ENCODE peak calls at places on chromosomes 2 and 18, in nine cellular contexts. Z is CD8-positive, alpha-beta T cell; R is upper lobe of right lung; C is dorsolateral prefrontal cortex; A is IMR-90; W is thoracic aorta; O is transverse colon; Y is spleen; K is uterus. V is an unnamed sample. For H3K27me3, the result is how much of the 10 kb centered on the place peaks cover.

GRCh38 chr18:40917096-40917495 is 1037.9 kb upstream of the PIK3C3 start:
- DNase-seq in Z (no peak), R (no peak), C (no peak), A (peak), W (no peak), O (no peak), Y (no peak), K (no peak), V (no peak)

GRCh38 chr2:10722252-10722825 is 909 bp downstream of the ATP6V1C2 start:
- DNase-seq in Z (no peak), R (no peak), C (no peak), A (no peak), W (no peak), O (no peak), Y (no peak), K (no peak), V (no peak)

GRCh38 chr2:45595724-45596435 is 15.2 kb downstream of the SRBD1 start:
- DNase-seq in Z (no peak), R (no peak), C (no peak), A (peak), W (peak), O (peak), Y (no peak), K (no peak), V (no peak)

GRCh38 chr2:117825437-117825836 is 10.9 kb downstream of the DDX18 start:
- DNase-seq in Z (no peak), R (no peak), C (no peak), A (no peak), W (no peak), O (no peak), Y (no peak), K (no peak), V (no peak)

GRCh38 chr2:238560234-238560633 is 133.5 kb downstream of the ASB1 start:
- DNase-seq in Z (no peak), R (no peak), C (no peak), A (no peak), W (no peak), O (no peak), Y (peak), K (no peak), V (no peak)

GRCh38 chr2:12717988-12718661 is 1.4 kb downstream of the TRIB2 start:
- DNase-seq in Z (peak), R (no peak), C (no peak), A (peak), W (no peak), O (no peak), Y (peak), K (peak), V (no peak)

GRCh38 chr18:23862071-23862470 is 152.5 kb upstream of the TTC39C start:
- DNase-seq in Z (no peak), R (no peak), C (no peak), A (peak), W (no peak), O (no peak), Y (no peak), K (no peak), V (no peak)

GRCh38 chr2:54658548-54659207 is 64.8 kb upstream of the EML6 start:
- DNase-seq in Z (no peak), R (no peak), C (no peak), A (peak), W (no peak), O (no peak), Y (no peak), K (no peak), V (no peak)

GRCh38 chr2:148273158-148273691 is 252.3 kb downstream of the MBD5 start:
- DNase-seq in Z (no peak), R (no peak), C (no peak), A (peak), W (no peak), O (no peak), Y (no peak), K (no peak), V (no peak)

GRCh38 chr2:71005271-71006202 is 10.9 kb upstream of the TEX261 start:
- DNase-seq in Z (no peak), R (peak), C (no peak), A (no peak), W (no peak), O (no peak), Y (peak), K (peak), V (no peak)

GRCh38 chr18:13447621-13448020 is 229.1 kb downstream of the LDLRAD4 start:
- DNase-seq in Z (no peak), R (no peak), C (no peak), A (peak), W (no peak), O (no peak), Y (no peak), K (no peak), V (peak)

GRCh38 chr2:85342156-85342555 is 12.2 kb downstream of the RETSAT start:
- DNase-seq in Z (no peak), R (no peak), C (no peak), A (no peak), W (no peak), O (no peak), Y (no peak), K (no peak), V (no peak)

GRCh38 chr2:227460833-227461232 is 11.1 kb upstream of the AGFG1 start:
- DNase-seq in Z (no peak), R (no peak), C (no peak), A (peak), W (no peak), O (no peak), Y (no peak), K (no peak), V (no peak)

GRCh38 chr2:46074501-46074900 is 222.7 kb upstream of the EPAS1 start:
- DNase-seq in Z (no peak), R (no peak), C (no peak), A (no peak), W (no peak), O (no peak), Y (no peak), K (no peak), V (no peak)

GRCh38 chr2:160039166-160039903 is 23.1 kb downstream of the PLA2R1 start:
- DNase-seq in Z (no peak), R (no peak), C (no peak), A (peak), W (no peak), O (no peak), Y (no peak), K (peak), V (no peak)

GRCh38 chr2:217158906-217159305 is 299.0 kb upstream of the TNP1 start:
- DNase-seq in Z (no peak), R (no peak), C (no peak), A (no peak), W (no peak), O (no peak), Y (no peak), K (no peak), V (no peak)

GRCh38 chr18:45254683-45255082 is 360.6 kb upstream of the SLC14A2 start:
- DNase-seq in Z (no peak), R (no peak), C (no peak), A (no peak), W (no peak), O (no peak), Y (no peak), K (peak), V (peak)

GRCh38 chr2:36433311-36434217 is 78.0 kb downstream of the CRIM1 start:
- DNase-seq in Z (no peak), R (no peak), C (peak), A (peak), W (no peak), O (peak), Y (no peak), K (peak), V (no peak)

GRCh38 chr2:9095690-9096089 is 92.2 kb upstream of the MBOAT2 start:
- DNase-seq in Z (no peak), R (peak), C (peak), A (peak), W (no peak), O (peak), Y (peak), K (no peak), V (peak)

GRCh38 chr2:121019073-121019472 is 265.9 kb downstream of the TFCP2L1 start:
- DNase-seq in Z (no peak), R (no peak), C (no peak), A (peak), W (no peak), O (no peak), Y (no peak), K (no peak), V (no peak)

GRCh38 chr2:20781656-20782265 is 41.1 kb downstream of the LDAH start:
- DNase-seq in Z (no peak), R (no peak), C (no peak), A (peak), W (no peak), O (no peak), Y (no peak), K (no peak), V (no peak)

GRCh38 chr2:151526572-151527090 is 116.9 kb downstream of the RIF1 start:
- DNase-seq in Z (no peak), R (no peak), C (no peak), A (no peak), W (no peak), O (no peak), Y (no peak), K (no peak), V (no peak)

GRCh38 chr2:144479138-144479537 is 40.8 kb downstream of the ZEB2 start:
- DNase-seq in Z (no peak), R (no peak), C (no peak), A (peak), W (no peak), O (no peak), Y (no peak), K (no peak), V (no peak)

GRCh38 chr18:36303203-36303844 is 5.8 kb downstream of the FHOD3 start:
- DNase-seq in Z (no peak), R (no peak), C (no peak), A (no peak), W (no peak), O (no peak), Y (no peak), K (no peak), V (no peak)

GRCh38 chr2:127376265-127376664 is 11.5 kb downstream of the MAP3K2 start:
- DNase-seq in Z (no peak), R (no peak), C (no peak), A (no peak), W (no peak), O (no peak), Y (no peak), K (no peak), V (no peak)

GRCh38 chr2:28293416-28293815 is 99.2 kb upstream of the FOSL2 start:
- DNase-seq in Z (no peak), R (no peak), C (no peak), A (no peak), W (no peak), O (no peak), Y (no peak), K (no peak), V (no peak)

GRCh38 chr18:51447351-51447896 is 249.9 kb upstream of the MEX3C start:
- DNase-seq in Z (no peak), R (no peak), C (peak), A (no peak), W (no peak), O (peak), Y (no peak), K (no peak), V (peak)

GRCh38 chr2:55148269-55148668 is 83.8 kb downstream of the CLHC1 start:
- DNase-seq in Z (no peak), R (no peak), C (no peak), A (peak), W (no peak), O (no peak), Y (no peak), K (no peak), V (no peak)

GRCh38 chr2:83650897-83651296 is 808.2 kb downstream of the SUCLG1 start:
- DNase-seq in Z (no peak), R (no peak), C (no peak), A (no peak), W (no peak), O (no peak), Y (no peak), K (no peak), V (no peak)

GRCh38 chr2:8076453-8077284 is 605.2 kb upstream of the ID2 start:
- DNase-seq in Z (no peak), R (no peak), C (no peak), A (no peak), W (no peak), O (no peak), Y (no peak), K (no peak), V (no peak)

GRCh38 chr2:218904176-218904575 is 23.5 kb downstream of the WNT10A start:
- DNase-seq in Z (no peak), R (no peak), C (no peak), A (no peak), W (no peak), O (no peak), Y (no peak), K (no peak), V (no peak)

GRCh38 chr2:234467289-234467688 is 29.6 kb downstream of the ARL4C start:
- DNase-seq in Z (no peak), R (no peak), C (no peak), A (peak), W (no peak), O (no peak), Y (no peak), K (no peak), V (no peak)

GRCh38 chr2:231132126-231132525 is 7.3 kb upstream of the HTR2B start:
- DNase-seq in Z (no peak), R (no peak), C (no peak), A (peak), W (no peak), O (no peak), Y (no peak), K (no peak), V (no peak)

GRCh38 chr2:80454628-80455027 is 150.1 kb upstream of the LRRTM1 start:
- DNase-seq in Z (no peak), R (peak), C (peak), A (no peak), W (no peak), O (no peak), Y (peak), K (no peak), V (peak)

GRCh38 chr2:120710256-120710655 is 25.4 kb upstream of the GLI2 start:
- DNase-seq in Z (no peak), R (peak), C (no peak), A (peak), W (no peak), O (no peak), Y (peak), K (no peak), V (no peak)

GRCh38 chr2:232491139-232491780 is 3.6 kb upstream of the ECEL1 start:
- DNase-seq in Z (no peak), R (peak), C (no peak), A (no peak), W (no peak), O (no peak), Y (peak), K (no peak), V (peak)

GRCh38 chr18:12076424-12077140 is 17.1 kb upstream of the ANKRD62 start:
- DNase-seq in Z (no peak), R (peak), C (peak), A (peak), W (no peak), O (no peak), Y (peak), K (no peak), V (no peak)
- H3K4me3 ChIP-seq in Z (no peak), R (no peak), C (peak), A (peak), W (peak), O (no peak), Y (no peak), K (peak), V (peak)

GRCh38 chr2:68860111-68860510 is 11.1 kb downstream of the BMP10 start:
- DNase-seq in Z (no peak), R (no peak), C (no peak), A (no peak), W (no peak), O (no peak), Y (no peak), K (no peak), V (no peak)

GRCh38 chr2:68853915-68854314 is 17.3 kb downstream of the BMP10 start:
- DNase-seq in Z (no peak), R (no peak), C (no peak), A (no peak), W (no peak), O (no peak), Y (no peak), K (no peak), V (no peak)

GRCh38 chr2:68857855-68858456 is 13.2 kb downstream of the BMP10 start:
- DNase-seq in Z (no peak), R (no peak), C (no peak), A (peak), W (no peak), O (no peak), Y (no peak), K (no peak), V (no peak)

GRCh38 chr2:68855550-68855949 is 15.6 kb downstream of the BMP10 start:
- DNase-seq in Z (no peak), R (no peak), C (no peak), A (no peak), W (no peak), O (no peak), Y (no peak), K (no peak), V (no peak)

GRCh38 chr2:68857446-68857845 is 13.8 kb downstream of the BMP10 start:
- DNase-seq in Z (no peak), R (no peak), C (no peak), A (no peak), W (no peak), O (no peak), Y (no peak), K (no peak), V (no peak)
- H3K27ac ChIP-seq in Z (no peak), R (no peak), C (no peak), A (no peak), W (no peak), O (no peak), Y (peak), K (no peak), V (no peak)

GRCh38 chr2:1374281-1374680 is 39.0 kb upstream of the TPO start:
- DNase-seq in Z (no peak), R (no peak), C (no peak), A (no peak), W (no peak), O (no peak), Y (no peak), K (no peak), V (no peak)

GRCh38 chr2:1371066-1371465 is 42.2 kb upstream of the TPO start:
- DNase-seq in Z (no peak), R (no peak), C (no peak), A (no peak), W (no peak), O (no peak), Y (no peak), K (no peak), V (no peak)

GRCh38 chr2:1377473-1377872 is 35.8 kb upstream of the TPO start:
- DNase-seq in Z (no peak), R (no peak), C (no peak), A (no peak), W (no peak), O (no peak), Y (no peak), K (no peak), V (no peak)

GRCh38 chr2:1369905-1370304 is 43.4 kb upstream of the TPO start:
- DNase-seq in Z (no peak), R (no peak), C (no peak), A (no peak), W (no peak), O (no peak), Y (no peak), K (no peak), V (no peak)

GRCh38 chr2:1373794-1374193 is 39.5 kb upstream of the TPO start:
- DNase-seq in Z (no peak), R (no peak), C (no peak), A (no peak), W (no peak), O (no peak), Y (no peak), K (no peak), V (no peak)
- H3K27me3 ChIP-seq in Z (under half), R (under half), C (under half), A (under half), W (under half), O (under half), Y (under half), K (under half), V (under half)

GRCh38 chr2:162838141-162838500 is 446 bp downstream of the KCNH7 start:
- DNase-seq in Z (no peak), R (no peak), C (no peak), A (no peak), W (no peak), O (no peak), Y (no peak), K (no peak), V (no peak)
- H3K4me3 ChIP-seq in Z (no peak), R (no peak), C (peak), A (no peak), W (peak), O (no peak), Y (no peak), K (no peak), V (no peak)

DNA sequence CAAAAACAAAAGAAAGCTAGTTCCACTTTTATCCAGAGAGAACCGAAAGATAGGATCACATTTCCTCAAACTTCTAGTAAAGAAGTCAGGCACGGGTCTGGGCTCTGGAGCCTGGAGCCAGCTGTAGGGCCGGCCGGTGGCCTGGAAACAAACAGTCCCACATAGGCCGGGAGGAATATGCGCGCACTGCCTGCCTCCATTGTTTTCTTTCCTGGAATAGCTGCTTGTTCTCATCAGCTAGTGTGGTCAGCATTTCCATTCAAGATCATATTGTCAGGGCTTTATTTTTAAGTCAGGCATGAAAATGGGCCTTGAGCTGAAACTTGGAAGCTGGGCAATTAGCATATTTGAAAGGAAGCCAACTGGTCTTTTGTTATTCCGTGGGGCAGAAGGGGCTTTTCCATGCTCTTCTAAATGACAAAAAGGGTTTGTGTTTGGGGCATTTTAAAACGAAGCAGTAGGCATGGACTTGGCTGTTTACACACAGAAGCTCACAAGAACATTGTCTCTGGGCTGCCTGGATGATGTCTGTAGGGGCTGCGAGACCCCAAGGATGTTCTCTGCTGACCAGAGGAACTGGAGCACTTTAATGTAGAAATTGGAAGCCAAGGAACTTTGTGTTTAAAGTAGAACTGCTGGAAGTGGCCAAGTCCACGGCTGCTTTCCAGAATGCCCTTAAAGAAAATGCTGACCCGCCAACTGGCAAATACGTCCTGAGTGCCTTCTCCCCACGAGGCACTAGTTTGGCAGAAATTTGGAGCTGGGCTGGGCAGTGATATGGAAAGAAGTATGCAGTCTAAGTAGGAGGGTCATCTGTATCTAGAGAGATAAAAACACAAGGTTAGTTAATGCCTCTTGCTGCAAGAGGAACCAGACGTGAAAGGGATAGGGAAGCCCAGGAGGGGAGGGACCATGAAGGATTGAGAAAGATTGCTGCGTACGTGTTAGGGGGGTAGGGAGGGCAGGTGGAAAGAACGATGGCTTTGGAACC is 59.0 kb upstream of the RFX8 start:
- DNase-seq in Z (no peak), R (no peak), C (peak), A (no peak), W (no peak), O (no peak), Y (no peak), K (no peak), V (no peak)
- H3K27ac ChIP-seq in Z (no peak), R (no peak), C (peak), A (no peak), W (peak), O (peak), Y (no peak), K (peak), V (peak)

GRCh38 chr18:59200787-59201186 is 19.2 kb upstream of the GRP start:
- DNase-seq in Z (no peak), R (no peak), C (no peak), A (no peak), W (no peak), O (no peak), Y (no peak), K (no peak), V (no peak)

GRCh38 chr18:59202258-59202820 is 17.6 kb upstream of the GRP start:
- DNase-seq in Z (no peak), R (no peak), C (no peak), A (no peak), W (no peak), O (no peak), Y (no peak), K (no peak), V (no peak)

GRCh38 chr18:59198215-59198614 is 21.7 kb upstream of the GRP start:
- DNase-seq in Z (no peak), R (no peak), C (no peak), A (no peak), W (no peak), O (no peak), Y (no peak), K (no peak), V (no peak)

GRCh38 chr18:59196161-59196560 is 23.8 kb upstream of the GRP start:
- DNase-seq in Z (no peak), R (no peak), C (no peak), A (no peak), W (no peak), O (no peak), Y (no peak), K (no peak), V (no peak)

GRCh38 chr18:59197636-59198035 is 22.3 kb upstream of the GRP start:
- DNase-seq in Z (no peak), R (no peak), C (no peak), A (no peak), W (no peak), O (no peak), Y (no peak), K (no peak), V (no peak)
- H3K27me3 ChIP-seq in Z (under half), R (under half), C (under half), A (under half), W (under half), O (under half), Y (under half), K (under half), V (under half)

GRCh38 chr2:155703917-155704316 is 628.6 kb downstream of the NR4A2 start:
- DNase-seq in Z (no peak), R (no peak), C (no peak), A (no peak), W (no peak), O (no peak), Y (no peak), K (no peak), V (no peak)
- H3K4me3 ChIP-seq in Z (no peak), R (no peak), C (no peak), A (no peak), W (no peak), O (no peak), Y (no peak), K (no peak), V (no peak)

GRCh38 chr2:2464095-2464494 is 133.0 kb upstream of the MYT1L start:
- DNase-seq in Z (no peak), R (no peak), C (no peak), A (peak), W (no peak), O (no peak), Y (no peak), K (no peak), V (no peak)
- H3K27ac ChIP-seq in Z (no peak), R (no peak), C (no peak), A (no peak), W (no peak), O (no peak), Y (no peak), K (no peak), V (no peak)

V was measured in psoas muscle.